ENCODE peak calls at places on chromosomes 4 and X, in ten cellular contexts. Z is astrocyte of the spinal cord, C is neural progenitor cell, X is heart left ventricle, L is NT2/D1, O is A549, T is SK-N-SH, Y is IMR-90, R is cardiac muscle cell, A is fibroblast of mammary gland. Q is an unnamed sample.

GRCh38 chr4:67546971-67547370 is 1.7 kb upstream of the CENPC start:
- DNase-seq in Z (no peak), C (no peak), X (no peak), L (no peak), O (no peak), T (no peak), Y (no peak), R (no peak), A (no peak), Q (no peak)

GRCh38 chrX:132165651-132166050 is 37.8 kb upstream of the FRMD7 start:
- DNase-seq in Z (peak), C (no peak), X (no peak), L (no peak), O (no peak), T (no peak), Y (no peak), R (no peak), A (peak), Q (no peak)

GRCh38 chrX:39174761-39175417 is 373.6 kb downstream of the MID1IP1 start:
- DNase-seq in Z (no peak), C (no peak), X (no peak), L (no peak), O (no peak), T (no peak), Y (no peak), R (peak), A (peak), Q (no peak)

GRCh38 chrX:102651968-102652744 is 873 bp downstream of the GPRASP1 start:
- DNase-seq in Z (peak), C (peak), X (no peak), L (peak), O (peak), T (peak), Y (peak), R (peak), A (peak), Q (no peak)

GRCh38 chr4:106034205-106034604 is 138.9 kb downstream of the NPNT start:
- DNase-seq in Z (peak), C (no peak), X (no peak), L (no peak), O (no peak), T (no peak), Y (no peak), R (peak), A (peak), Q (no peak)

GRCh38 chr4:1871471-1872021 is 353 bp downstream of the NSD2 start:
- DNase-seq in Z (no peak), C (no peak), X (peak), L (no peak), O (no peak), T (peak), Y (no peak), R (peak), A (no peak), Q (no peak)

GRCh38 chr4:132992686-132993085 is 156.4 kb upstream of the PCDH10 start:
- DNase-seq in Z (no peak), C (no peak), X (no peak), L (no peak), O (no peak), T (no peak), Y (no peak), R (peak), A (no peak), Q (no peak)

GRCh38 chr4:55633903-55634302 is 2.2 kb downstream of the NMU start:
- DNase-seq in Z (no peak), C (peak), X (no peak), L (no peak), O (no peak), T (no peak), Y (no peak), R (no peak), A (no peak), Q (no peak)

GRCh38 chrX:71543316-71543715 is 10.4 kb downstream of the OGT start:
- DNase-seq in Z (peak), C (no peak), X (no peak), L (no peak), O (peak), T (no peak), Y (peak), R (peak), A (peak), Q (no peak)

GRCh38 chrX:23524467-23524866 is 142.8 kb upstream of the PRDX4 start:
- DNase-seq in Z (no peak), C (no peak), X (no peak), L (no peak), O (no peak), T (no peak), Y (no peak), R (no peak), A (no peak), Q (no peak)

GRCh38 chr4:109764785-109765419 is 35.0 kb upstream of the PLA2G12A start:
- DNase-seq in Z (no peak), C (no peak), X (no peak), L (no peak), O (no peak), T (no peak), Y (no peak), R (no peak), A (no peak), Q (no peak)

GRCh38 chrX:97039363-97040029 is 155.8 kb downstream of the RPA4 start:
- DNase-seq in Z (peak), C (no peak), X (peak), L (no peak), O (no peak), T (no peak), Y (peak), R (peak), A (peak), Q (no peak)

GRCh38 chr4:42566835-42567234 is 90.1 kb downstream of the ATP8A1 start:
- DNase-seq in Z (no peak), C (no peak), X (no peak), L (no peak), O (no peak), T (no peak), Y (no peak), R (peak), A (no peak), Q (no peak)

GRCh38 chr4:179110356-179110755 is 1668.1 kb upstream of the AGA start:
- DNase-seq in Z (peak), C (no peak), X (no peak), L (no peak), O (no peak), T (no peak), Y (peak), R (no peak), A (peak), Q (no peak)

GRCh38 chr4:171170671-171171070 is 642.5 kb upstream of the GALNTL6 start:
- DNase-seq in Z (no peak), C (peak), X (no peak), L (no peak), O (no peak), T (no peak), Y (no peak), R (no peak), A (no peak), Q (no peak)

GRCh38 chr4:28176942-28177341 is 1316.3 kb downstream of the STIM2 start:
- DNase-seq in Z (no peak), C (no peak), X (no peak), L (no peak), O (no peak), T (no peak), Y (no peak), R (no peak), A (no peak), Q (no peak)

GRCh38 chrX:49842603-49843002 is 13.5 kb downstream of the PAGE4 start:
- DNase-seq in Z (no peak), C (no peak), X (no peak), L (no peak), O (no peak), T (no peak), Y (no peak), R (no peak), A (no peak), Q (no peak)

GRCh38 chr4:115548123-115548522 is 434.7 kb upstream of the NDST4 start:
- DNase-seq in Z (no peak), C (no peak), X (no peak), L (no peak), O (no peak), T (no peak), Y (no peak), R (no peak), A (no peak), Q (no peak)

GRCh38 chr4:116839826-116840225 is 245.6 kb downstream of the TRAM1L1 start:
- DNase-seq in Z (peak), C (no peak), X (no peak), L (no peak), O (no peak), T (no peak), Y (no peak), R (peak), A (peak), Q (no peak)

GRCh38 chrX:113800955-113801354 is 782.9 kb upstream of the HTR2C start:
- DNase-seq in Z (no peak), C (no peak), X (no peak), L (no peak), O (no peak), T (no peak), Y (no peak), R (no peak), A (no peak), Q (no peak)

GRCh38 chr4:94757192-94758140 is at the start of gene BMPR1B:
- DNase-seq in Z (peak), C (peak), X (no peak), L (no peak), O (no peak), T (peak), Y (peak), R (peak), A (peak), Q (no peak)

GRCh38 chr4:56662782-56663468 is 18.2 kb downstream of the HOPX start:
- DNase-seq in Z (no peak), C (no peak), X (no peak), L (no peak), O (no peak), T (no peak), Y (no peak), R (no peak), A (no peak), Q (no peak)

GRCh38 chrX:132119821-132120220 is 8.0 kb downstream of the FRMD7 start:
- DNase-seq in Z (no peak), C (peak), X (no peak), L (no peak), O (no peak), T (no peak), Y (no peak), R (no peak), A (no peak), Q (peak)

GRCh38 chr4:94892051-94892450 is 134.3 kb downstream of the BMPR1B start:
- DNase-seq in Z (peak), C (no peak), X (no peak), L (no peak), O (peak), T (no peak), Y (no peak), R (no peak), A (no peak), Q (no peak)

GRCh38 chr4:3875466-3875865 is 109.3 kb downstream of the ADRA2C start:
- DNase-seq in Z (no peak), C (no peak), X (no peak), L (no peak), O (no peak), T (no peak), Y (no peak), R (no peak), A (no peak), Q (peak)

GRCh38 chr4:3874525-3875110 is 108.4 kb downstream of the ADRA2C start:
- DNase-seq in Z (no peak), C (no peak), X (no peak), L (no peak), O (no peak), T (no peak), Y (no peak), R (no peak), A (no peak), Q (peak)

GRCh38 chr4:3872834-3873313 is 106.7 kb downstream of the ADRA2C start:
- DNase-seq in Z (no peak), C (no peak), X (no peak), L (no peak), O (no peak), T (no peak), Y (no peak), R (no peak), A (no peak), Q (no peak)

GRCh38 chr4:3871881-3872833 is 106.0 kb downstream of the ADRA2C start:
- DNase-seq in Z (no peak), C (no peak), X (no peak), L (no peak), O (no peak), T (no peak), Y (no peak), R (no peak), A (no peak), Q (no peak)

GRCh38 chr4:3873446-3874415 is 107.5 kb downstream of the ADRA2C start:
- DNase-seq in Z (no peak), C (peak), X (no peak), L (no peak), O (no peak), T (peak), Y (no peak), R (no peak), A (no peak), Q (no peak)
- H3K4me3 ChIP-seq in Z (no peak), C (peak), X (no peak), L (no peak), O (no peak), T (no peak), Y (no peak), R (no peak), A (no peak), Q (no peak)

GRCh38 chr4:185811509-185812364 is at the start of gene SORBS2:
- DNase-seq in Z (peak), C (peak), X (peak), L (no peak), O (no peak), T (peak), Y (peak), R (peak), A (peak), Q (no peak)
- H3K4me3 ChIP-seq in Z (peak), C (peak), X (peak), L (no peak), O (no peak), T (peak), Y (no peak), R (peak), A (no peak), Q (no peak)

GRCh38 chr4:748461-748860 is 42.8 kb downstream of the PCGF3 start:
- DNase-seq in Z (no peak), C (no peak), X (no peak), L (no peak), O (no peak), T (no peak), Y (no peak), R (no peak), A (no peak), Q (no peak)
- H3K4me3 ChIP-seq in Z (no peak), C (no peak), X (no peak), L (no peak), O (no peak), T (no peak), Y (no peak), R (no peak), A (no peak), Q (no peak)

GRCh38 chr4:183118141-183118540 is 19.1 kb downstream of the WWC2 start:
- DNase-seq in Z (no peak), C (no peak), X (no peak), L (no peak), O (no peak), T (no peak), Y (no peak), R (no peak), A (no peak), Q (no peak)

GRCh38 chr4:183124228-183124627 is 25.2 kb downstream of the WWC2 start:
- DNase-seq in Z (no peak), C (no peak), X (no peak), L (no peak), O (no peak), T (no peak), Y (no peak), R (no peak), A (no peak), Q (no peak)

DNA sequence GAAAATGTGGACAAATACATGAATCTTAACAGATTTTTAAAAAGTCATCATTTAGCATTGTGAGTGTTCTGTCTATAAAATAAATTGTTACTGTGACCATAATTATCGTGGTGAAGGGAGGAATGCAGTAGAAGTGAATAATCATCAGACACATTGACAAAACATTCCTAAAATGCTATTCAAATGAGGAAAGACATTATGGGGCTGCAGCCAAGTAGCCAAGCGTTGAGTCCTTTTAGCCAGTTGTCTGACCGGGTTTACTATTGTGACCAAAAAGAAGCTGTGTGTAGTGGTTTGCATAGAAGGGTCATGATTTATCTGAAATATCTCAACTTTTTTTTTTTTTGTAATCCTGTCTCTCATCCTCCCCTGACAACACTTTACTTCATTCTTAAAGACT is 19.5 kb downstream of the WWC2 start:
- DNase-seq in Z (peak), C (peak), X (no peak), L (no peak), O (no peak), T (no peak), Y (peak), R (peak), A (peak), Q (no peak)
- H3K4me3 ChIP-seq in Z (no peak), C (peak), X (no peak), L (no peak), O (no peak), T (peak), Y (no peak), R (no peak), A (no peak), Q (no peak)

GRCh38 chr4:157222764-157223145 is 2.2 kb downstream of the GRIA2 start:
- DNase-seq in Z (no peak), C (no peak), X (no peak), L (no peak), O (no peak), T (peak), Y (no peak), R (no peak), A (no peak), Q (peak)
- H3K4me3 ChIP-seq in Z (peak), C (peak), X (peak), L (peak), O (peak), T (peak), Y (peak), R (peak), A (peak), Q (no peak)

DNA sequence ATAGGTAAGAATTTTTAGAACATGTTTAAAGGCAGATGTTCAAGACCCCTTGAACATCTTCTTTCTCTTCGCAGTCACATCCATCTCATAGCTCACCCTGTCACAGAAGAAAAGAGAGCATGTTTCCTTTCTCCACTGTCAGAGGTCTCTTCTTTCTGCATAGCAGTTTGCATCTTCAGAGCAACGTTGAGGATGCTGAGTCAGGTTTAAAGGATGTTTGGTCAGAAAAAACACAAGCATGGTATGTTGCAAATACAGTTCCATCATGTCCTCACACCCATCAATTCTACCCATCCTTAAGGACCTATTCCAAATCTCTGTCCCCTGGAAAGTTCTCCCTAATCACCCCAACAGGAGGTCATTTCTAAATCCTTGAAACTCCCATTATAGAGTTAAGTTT is 84.8 kb downstream of the STOX2 start:
- DNase-seq in Z (no peak), C (no peak), X (no peak), L (no peak), O (no peak), T (no peak), Y (peak), R (peak), A (peak), Q (no peak)
- H3K4me3 ChIP-seq in Z (no peak), C (no peak), X (no peak), L (no peak), O (no peak), T (no peak), Y (no peak), R (no peak), A (no peak), Q (no peak)

GRCh38 chr4:6715704-6716017 is 313 bp upstream of the BLOC1S4 start:
- DNase-seq in Z (no peak), C (no peak), X (no peak), L (no peak), O (no peak), T (no peak), Y (no peak), R (no peak), A (no peak), Q (no peak)
- H3K4me3 ChIP-seq in Z (peak), C (peak), X (peak), L (peak), O (peak), T (peak), Y (peak), R (peak), A (peak), Q (no peak)